ENCODE peak calls at places on chromosomes 5 and 9, in five cellular contexts. D is HT-29, Z is ovary, F is astrocyte of the spinal cord, H is KBM-7. G is an unnamed sample.
A peak's percentile ranks its signal among the peaks of the same experiment; 100 is the strongest.

GRCh38 chr5:41414598-41414997 is 95.8 kb downstream of the PLCXD3 start:
- DNase-seq in D (peak; percentile 18), F (peak; percentile 88), H (no peak), Z (no peak), G (peak; percentile 54)

GRCh38 chr5:34486160-34486765 is 169.9 kb upstream of the RAI14 start:
- DNase-seq in H (peak; percentile 76), D (peak; percentile 96), F (peak; percentile 88), Z (peak; percentile 65), G (peak; percentile 93)

GRCh38 chr9:84990416-84990815 is 320.9 kb downstream of the NTRK2 start:
- DNase-seq in F (peak; percentile 71), D (no peak), Z (no peak), H (no peak), G (no peak)

GRCh38 chr5:141878186-141878770 is at the start of gene PCDH1:
- DNase-seq in Z (no peak), D (peak; percentile 69), H (no peak), F (peak; percentile 22), G (peak; percentile 72)

GRCh38 chr5:72166070-72166979 is 59.0 kb downstream of the MAP1B start:
- DNase-seq in F (peak; percentile 93), D (no peak), H (peak; percentile 6), Z (peak; percentile 29), G (peak; percentile 58)

GRCh38 chr9:36993933-36994764 is 39.9 kb downstream of the PAX5 start:
- DNase-seq in Z (no peak), F (no peak), H (no peak), D (no peak), G (no peak)

GRCh38 chr5:177537389-177538361 is 16.7 kb downstream of the FAM193B start:
- DNase-seq in F (peak; percentile 67), D (no peak), Z (peak; percentile 58), H (no peak), G (peak; percentile 69)

GRCh38 chr9:137670391-137671195 is 51.8 kb downstream of the EHMT1 start:
- DNase-seq in F (no peak), D (no peak), Z (no peak), H (no peak), G (peak; percentile 79)

GRCh38 chr5:80064124-80064523 is 29.0 kb downstream of the THBS4 start:
- DNase-seq in F (no peak), D (no peak), Z (no peak), H (no peak), G (no peak)

GRCh38 chr5:149773245-149774095 is 43.4 kb downstream of the PPARGC1B start:
- DNase-seq in F (no peak), Z (no peak), D (peak; percentile 59), H (no peak), G (no peak)

GRCh38 chr5:175778951-175779475 is 92.4 kb upstream of the CPLX2 start:
- DNase-seq in Z (no peak), D (peak; percentile 15), H (no peak), F (no peak), G (peak; percentile 31)

GRCh38 chr5:55324815-55325418 is 17.1 kb downstream of the MTREX start:
- DNase-seq in Z (no peak), D (peak; percentile 71), F (peak; percentile 55), H (peak; percentile 41), G (peak; percentile 37)

GRCh38 chr5:115170128-115170923 is 618 bp upstream of the TRIM36 start:
- DNase-seq in H (peak; percentile 66), D (peak; percentile 41), F (no peak), Z (peak; percentile 18), G (no peak)

GRCh38 chr9:35793461-35793860 is 2.1 kb downstream of the NPR2 start:
- DNase-seq in Z (no peak), D (no peak), H (no peak), F (no peak), G (no peak)

GRCh38 chr5:114380721-114381120 is 18.9 kb downstream of the KCNN2 start:
- DNase-seq in D (no peak), Z (no peak), F (no peak), H (no peak), G (no peak)

GRCh38 chr9:88234114-88234513 is 95.8 kb upstream of the SPATA31C2 start:
- DNase-seq in D (no peak), H (no peak), Z (no peak), F (no peak), G (no peak)

GRCh38 chr9:83043583-83043982 is 19.4 kb downstream of the RASEF start:
- DNase-seq in H (no peak), F (peak; percentile 36), Z (no peak), D (no peak), G (no peak)

GRCh38 chr5:68872088-68872842 is 221.5 kb upstream of the SLC30A5 start:
- DNase-seq in H (no peak), F (no peak), D (no peak), Z (no peak), G (no peak)

GRCh38 chr5:169933624-169934023 is 46.7 kb downstream of the INSYN2B start:
- DNase-seq in Z (no peak), H (no peak), F (no peak), D (no peak), G (no peak)

GRCh38 chr5:143652104-143652700 is 159.8 kb upstream of the HMHB1 start:
- DNase-seq in Z (no peak), D (no peak), F (peak; percentile 53), H (no peak), G (no peak)

GRCh38 chr5:104265531-104266130 is 703.0 kb upstream of the NUDT12 start:
- DNase-seq in Z (no peak), D (no peak), F (no peak), H (no peak), G (no peak)

GRCh38 chr9:111050819-111051218 is 12.5 kb upstream of the LPAR1 start:
- DNase-seq in H (no peak), Z (no peak), D (no peak), F (peak; percentile 16), G (no peak)

GRCh38 chr9:128911529-128912035 is 9.2 kb upstream of the PHYHD1 start:
- DNase-seq in Z (no peak), F (peak; percentile 54), D (no peak), H (peak; percentile 37), G (no peak)

GRCh38 chr9:13397661-13398060 is 118.2 kb upstream of the MPDZ start:
- DNase-seq in D (no peak), H (no peak), F (no peak), Z (no peak), G (no peak)

GRCh38 chr9:73780916-73781315 is 629.3 kb downstream of the ANXA1 start:
- DNase-seq in D (no peak), F (peak; percentile 94), H (no peak), Z (no peak), G (peak; percentile 10)

G was measured in hepatocyte.